ENCODE peak calls at places on chromosome 19, in six cellular contexts. C is heart right ventricle, Z is BE2C, M is left ventricle myocardium inferior, U is HFFc6, E is RWPE2. K is an unnamed sample.

GRCh38 chr19:9565900-9566705 is 18.2 kb downstream of the ZNF121 start:
- DNase-seq in C (no peak), Z (no peak), E (no peak), U (no peak), M (no peak), K (no peak)

GRCh38 chr19:928471-929259 is 2.8 kb downstream of the ARID3A start:
- DNase-seq in E (peak), U (no peak), M (no peak), C (no peak), Z (no peak), K (no peak)

GRCh38 chr19:19597809-19598306 is 20.6 kb downstream of the PBX4 start:
- DNase-seq in E (no peak), M (no peak), Z (no peak), C (no peak), U (no peak), K (no peak)

GRCh38 chr19:9968820-9969687 is 32.7 kb upstream of the OLFM2 start:
- DNase-seq in M (no peak), U (no peak), E (no peak), Z (no peak), C (no peak), K (no peak)

GRCh38 chr19:57803594-57804325 is 11.0 kb downstream of the ZNF552 start:
- DNase-seq in U (peak), Z (no peak), C (no peak), E (no peak), M (no peak), K (peak)

GRCh38 chr19:15264061-15264932 is 32.0 kb upstream of the EPHX3 start:
- DNase-seq in C (peak), U (peak), E (no peak), M (peak), Z (peak), K (peak)

GRCh38 chr19:3132971-3133792 is 2.7 kb upstream of the GNA15 start:
- DNase-seq in E (no peak), M (no peak), C (no peak), U (peak), Z (no peak), K (no peak)

GRCh38 chr19:5074418-5074817 is 105.5 kb downstream of the KDM4B start:
- DNase-seq in U (no peak), E (no peak), Z (no peak), C (no peak), M (no peak), K (no peak)

GRCh38 chr19:44356383-44357111 is at the start of gene ZNF112:
- DNase-seq in Z (peak), E (peak), U (peak), M (peak), C (peak), K (peak)

GRCh38 chr19:16895467-16896097 is 6.8 kb downstream of the F2RL3 start:
- DNase-seq in E (no peak), M (no peak), C (no peak), Z (no peak), U (no peak), K (no peak)

GRCh38 chr19:38073806-38074685 is 150.0 kb downstream of the DPF1 start:
- DNase-seq in U (no peak), M (no peak), Z (no peak), E (no peak), C (no peak), K (no peak)

GRCh38 chr19:2775556-2776430 is 7.3 kb downstream of the SGTA start:
- DNase-seq in E (no peak), M (peak), Z (no peak), C (peak), U (no peak), K (no peak)

GRCh38 chr19:11324079-11324661 is 15.3 kb downstream of the RAB3D start:
- DNase-seq in M (peak), E (peak), U (peak), Z (peak), C (peak), K (peak)

GRCh38 chr19:1690570-1691307 is 38.3 kb upstream of the TCF3 start:
- DNase-seq in Z (peak), E (no peak), M (no peak), U (no peak), C (no peak), K (no peak)

GRCh38 chr19:36215276-36216171 is 618 bp downstream of the ZNF146 start:
- DNase-seq in E (no peak), U (no peak), C (no peak), Z (peak), M (no peak), K (no peak)

GRCh38 chr19:52492201-52492960 is 35.1 kb upstream of the ZNF808 start:
- DNase-seq in C (no peak), Z (no peak), U (no peak), M (no peak), E (no peak), K (peak)

GRCh38 chr19:55070755-55071502 is 4.7 kb upstream of the EPS8L1 start:
- DNase-seq in E (peak), C (no peak), U (peak), Z (no peak), M (no peak), K (no peak)

GRCh38 chr19:55086730-55087541 is 11.3 kb downstream of the EPS8L1 start:
- DNase-seq in E (peak), Z (peak), U (peak), M (peak), C (peak), K (peak)

GRCh38 chr19:7746903-7747884 is at the start of gene CD209:
- DNase-seq in C (no peak), M (no peak), E (no peak), U (no peak), Z (no peak), K (no peak)

GRCh38 chr19:996051-996838 is 4.0 kb upstream of the GRIN3B start:
- DNase-seq in E (no peak), C (no peak), Z (peak), M (no peak), U (peak), K (no peak)

GRCh38 chr19:29677001-29677781 is 11.9 kb downstream of the PLEKHF1 start:
- DNase-seq in C (no peak), Z (no peak), E (no peak), M (no peak), U (no peak), K (no peak)

GRCh38 chr19:35042056-35042730 is 672 bp downstream of the HPN start:
- DNase-seq in E (no peak), U (no peak), Z (no peak), M (no peak), C (no peak), K (no peak)

GRCh38 chr19:38306236-38306635 is 2.2 kb downstream of the C19orf33 start:
- DNase-seq in U (no peak), M (no peak), C (no peak), Z (no peak), E (no peak), K (no peak)

GRCh38 chr19:51083783-51084182 is 1.1 kb upstream of the KLK14 start:
- DNase-seq in U (no peak), M (no peak), E (no peak), Z (no peak), C (no peak), K (no peak)

GRCh38 chr19:3573162-3573857 is 566 bp downstream of the HMG20B start:
- DNase-seq in C (no peak), U (no peak), E (no peak), M (no peak), Z (peak), K (no peak)

GRCh38 chr19:2558543-2558942 is 82.6 kb downstream of the GADD45B start:
- DNase-seq in C (no peak), U (no peak), M (no peak), Z (no peak), E (no peak), K (no peak)

GRCh38 chr19:5677156-5677555 is 3.2 kb downstream of the MICOS13 start:
- DNase-seq in U (no peak), Z (no peak), C (no peak), M (no peak), E (no peak), K (no peak)

GRCh38 chr19:3178973-3179738 is 587 bp downstream of the S1PR4 start:
- DNase-seq in Z (no peak), C (no peak), E (no peak), U (no peak), M (no peak), K (no peak)

GRCh38 chr19:53102186-53102585 is 1.0 kb downstream of the ZNF160 start:
- DNase-seq in U (no peak), C (no peak), E (no peak), Z (peak), M (no peak), K (no peak)

GRCh38 chr19:21491161-21491560 is 14.2 kb upstream of the ZNF429 start:
- DNase-seq in C (no peak), E (no peak), Z (no peak), M (no peak), U (no peak), K (no peak)

GRCh38 chr19:19105365-19106060 is 32.8 kb downstream of the TMEM161A start:
- DNase-seq in C (peak), U (no peak), E (no peak), Z (peak), M (peak), K (no peak)

GRCh38 chr19:17049711-17050280 is 23.2 kb upstream of the CPAMD8 start:
- DNase-seq in E (no peak), M (no peak), C (no peak), U (peak), Z (no peak), K (no peak)

GRCh38 chr19:39196320-39196719 is 444 bp upstream of the NCCRP1 start:
- DNase-seq in M (no peak), E (no peak), Z (no peak), C (no peak), U (no peak), K (no peak)

GRCh38 chr19:42965204-42965603 is 28.2 kb upstream of the PSG7 start:
- DNase-seq in M (no peak), E (no peak), U (peak), Z (no peak), C (no peak), K (no peak)

GRCh38 chr19:13095393-13095784 is 7.3 kb downstream of the LYL1 start:
- DNase-seq in U (no peak), E (peak), Z (no peak), M (no peak), C (no peak), K (no peak)

GRCh38 chr19:18062043-18062442 is 24.7 kb downstream of the IL12RB1 start:
- DNase-seq in M (no peak), U (no peak), Z (no peak), E (no peak), C (no peak), K (no peak)

GRCh38 chr19:18060472-18060871 is 26.3 kb downstream of the IL12RB1 start:
- DNase-seq in C (no peak), U (no peak), Z (peak), E (no peak), M (no peak), K (no peak)

GRCh38 chr19:18059902-18060301 is 26.8 kb downstream of the IL12RB1 start:
- DNase-seq in Z (no peak), E (no peak), M (no peak), U (no peak), C (no peak), K (no peak)

GRCh38 chr19:18065173-18065495 is 21.6 kb downstream of the IL12RB1 start:
- DNase-seq in C (no peak), Z (no peak), M (no peak), E (no peak), U (no peak), K (no peak)

DNA sequence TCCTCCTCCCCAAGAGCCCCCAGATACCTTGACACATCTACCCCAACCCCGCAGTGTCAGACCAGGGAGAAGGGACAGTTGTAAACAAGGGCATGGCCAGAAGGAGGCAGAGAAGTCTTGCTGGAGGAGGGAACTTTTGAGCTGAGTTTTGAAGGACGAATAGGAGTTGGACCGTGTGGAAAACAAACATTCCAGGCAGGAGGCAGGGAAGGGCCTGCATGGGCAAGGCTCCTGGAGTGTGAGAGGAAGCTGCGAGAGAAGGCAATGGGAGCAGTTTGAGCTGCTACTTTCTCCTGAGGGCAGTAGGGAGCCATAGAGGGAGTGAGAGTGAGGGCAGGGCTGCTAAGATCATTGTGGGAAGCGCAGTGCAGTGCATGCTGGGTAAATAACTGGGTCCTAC is 23.3 kb downstream of the IL12RB1 start:
- DNase-seq in E (no peak), Z (peak), C (no peak), M (no peak), U (no peak), K (no peak)
- TF ChIP-seq CTCF in E (no peak), Z (peak), C (no peak), M (no peak), U (no peak), K (peak)

GRCh38 chr19:33868821-33869412 is 72.2 kb downstream of the KCTD15 start:
- DNase-seq in E (no peak), U (no peak), C (peak), M (peak), Z (peak), K (peak)
- TF ChIP-seq CTCF in E (no peak), U (no peak), C (peak), M (no peak), Z (no peak), K (no peak)

DNA sequence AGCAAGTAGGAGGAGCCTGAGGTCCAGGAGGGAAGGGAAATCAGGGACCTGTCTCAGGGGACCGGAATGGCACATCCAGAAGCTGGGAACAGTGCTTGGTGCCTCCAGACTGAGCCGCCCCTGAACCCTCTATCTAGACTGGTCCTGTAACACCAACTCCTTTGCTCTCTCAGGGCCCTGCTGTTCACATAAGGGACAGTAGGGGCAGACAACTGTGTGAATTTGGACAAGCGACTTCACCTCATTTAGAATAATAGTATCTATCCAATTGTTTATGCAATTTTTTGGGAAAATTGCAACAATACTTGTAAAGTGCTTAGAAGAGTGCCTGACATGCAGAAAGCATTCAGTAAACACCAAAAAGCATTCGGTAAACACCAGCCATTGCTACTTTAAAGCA is 14.0 kb downstream of the SYMPK start:
- DNase-seq in E (no peak), U (no peak), C (no peak), Z (no peak), M (no peak), K (no peak)
- TF ChIP-seq CTCF in E (no peak), U (peak), C (no peak), Z (peak), M (peak), K (peak)

GRCh38 chr19:40721936-40722661 is 5.2 kb downstream of the ITPKC start:
- DNase-seq in U (peak), E (no peak), Z (no peak), C (no peak), M (no peak), K (no peak)

GRCh38 chr19:40723661-40724254 is 6.8 kb downstream of the ITPKC start:
- DNase-seq in M (no peak), U (no peak), C (no peak), E (no peak), Z (no peak), K (no peak)

GRCh38 chr19:40719414-40719894 is 2.5 kb downstream of the ITPKC start:
- DNase-seq in E (no peak), Z (no peak), M (no peak), C (no peak), U (no peak), K (no peak)

GRCh38 chr19:40718774-40719391 is 2.0 kb downstream of the ITPKC start:
- DNase-seq in C (peak), M (peak), Z (no peak), E (peak), U (peak), K (peak)

GRCh38 chr19:40721140-40721486 is 4.2 kb downstream of the ITPKC start:
- DNase-seq in U (no peak), E (no peak), Z (no peak), M (no peak), C (no peak), K (no peak)
- TF ChIP-seq CTCF in U (no peak), E (no peak), Z (no peak), M (no peak), C (no peak), K (no peak)

GRCh38 chr19:47081095-47081494 is 32.5 kb downstream of the ZC3H4 start:
- DNase-seq in E (no peak), U (no peak), M (no peak), C (no peak), Z (no peak), K (no peak)
- TF ChIP-seq CTCF in E (no peak), U (no peak), M (no peak), C (no peak), Z (no peak), K (no peak)

GRCh38 chr19:40703029-40703755 is 12.7 kb upstream of the NUMBL start:
- DNase-seq in M (no peak), U (no peak), E (no peak), C (no peak), Z (no peak), K (no peak)

GRCh38 chr19:40704491-40705361 is 12.0 kb downstream of the COQ8B start:
- DNase-seq in Z (no peak), U (no peak), E (no peak), C (no peak), M (no peak), K (no peak)

GRCh38 chr19:40700083-40700482 is 9.6 kb upstream of the NUMBL start:
- DNase-seq in U (no peak), C (no peak), Z (no peak), E (no peak), M (no peak), K (no peak)

GRCh38 chr19:40701758-40702157 is 11.3 kb upstream of the NUMBL start:
- DNase-seq in M (no peak), E (no peak), U (no peak), Z (no peak), C (no peak), K (no peak)

GRCh38 chr19:40702337-40703012 is 12.0 kb upstream of the NUMBL start:
- DNase-seq in U (no peak), E (no peak), C (peak), M (peak), Z (peak), K (no peak)
- TF ChIP-seq CTCF in U (peak), E (no peak), C (peak), M (peak), Z (peak), K (peak)

K was measured in type B pancreatic cell.